ENCODE peak calls at places on chromosome 7, in five cellular contexts. One of them, this sample, is unnamed.

GRCh38 chr7:155410436-155410835 is 47.5 kb upstream of the EN2 start:
- DNase-seq in GM18507: no peak
- DNase-seq in H7: no peak
- DNase-seq in stimulated activated CD8-positive, alpha-beta memory T cell treated with anti-CD3 and anti-CD28 coated beads, Interleukin-4, amount 100 ng/mL, for 24 hours: no peak
- DNase-seq in NCI-H1417: no peak
- DNase-seq in this sample: no peak

GRCh38 chr7:29657288-29657687 is 93.7 kb downstream of the PRR15 start:
- DNase-seq in NCI-H1417: no peak
- DNase-seq in H7: no peak
- DNase-seq in GM18507: no peak
- DNase-seq in stimulated activated CD8-positive, alpha-beta memory T cell treated with anti-CD3 and anti-CD28 coated beads, Interleukin-4, amount 100 ng/mL, for 24 hours: no peak
- DNase-seq in this sample: no peak

GRCh38 chr7:99733448-99733847 is 1.5 kb downstream of the CYP3A7 start:
- DNase-seq in stimulated activated CD8-positive, alpha-beta memory T cell treated with anti-CD3 and anti-CD28 coated beads, Interleukin-4, amount 100 ng/mL, for 24 hours: no peak
- DNase-seq in GM18507: peak; percentile 3
- DNase-seq in NCI-H1417: no peak
- DNase-seq in H7: peak; percentile 33
- DNase-seq in this sample: no peak

GRCh38 chr7:1021931-1022330 is 22.4 kb upstream of the GPR146 start:
- DNase-seq in NCI-H1417: no peak
- DNase-seq in GM18507: no peak
- DNase-seq in stimulated activated CD8-positive, alpha-beta memory T cell treated with anti-CD3 and anti-CD28 coated beads, Interleukin-4, amount 100 ng/mL, for 24 hours: no peak
- DNase-seq in H7: no peak
- DNase-seq in this sample: no peak

GRCh38 chr7:152025937-152026890 is 740 bp downstream of the GALNT11 start:
- DNase-seq in NCI-H1417: no peak
- DNase-seq in H7: peak; percentile 15
- DNase-seq in stimulated activated CD8-positive, alpha-beta memory T cell treated with anti-CD3 and anti-CD28 coated beads, Interleukin-4, amount 100 ng/mL, for 24 hours: no peak
- DNase-seq in GM18507: no peak
- DNase-seq in this sample: no peak

GRCh38 chr7:53596230-53596629 is 560.8 kb downstream of the POM121L12 start:
- DNase-seq in GM18507: no peak
- DNase-seq in H7: peak; percentile 14
- DNase-seq in stimulated activated CD8-positive, alpha-beta memory T cell treated with anti-CD3 and anti-CD28 coated beads, Interleukin-4, amount 100 ng/mL, for 24 hours: no peak
- DNase-seq in NCI-H1417: no peak
- DNase-seq in this sample: no peak

GRCh38 chr7:49417034-49417433 is 356.4 kb upstream of the VWC2 start:
- DNase-seq in H7: no peak
- DNase-seq in NCI-H1417: no peak
- DNase-seq in stimulated activated CD8-positive, alpha-beta memory T cell treated with anti-CD3 and anti-CD28 coated beads, Interleukin-4, amount 100 ng/mL, for 24 hours: no peak
- DNase-seq in GM18507: no peak
- DNase-seq in this sample: no peak

GRCh38 chr7:16721541-16721940 is 32.0 kb upstream of the TSPAN13 start:
- DNase-seq in stimulated activated CD8-positive, alpha-beta memory T cell treated with anti-CD3 and anti-CD28 coated beads, Interleukin-4, amount 100 ng/mL, for 24 hours: no peak
- DNase-seq in H7: no peak
- DNase-seq in NCI-H1417: no peak
- DNase-seq in GM18507: no peak
- DNase-seq in this sample: no peak

GRCh38 chr7:5282464-5283316 is at the start of gene SLC29A4:
- DNase-seq in stimulated activated CD8-positive, alpha-beta memory T cell treated with anti-CD3 and anti-CD28 coated beads, Interleukin-4, amount 100 ng/mL, for 24 hours: no peak
- DNase-seq in GM18507: no peak
- DNase-seq in NCI-H1417: no peak
- DNase-seq in H7: peak; percentile 76
- DNase-seq in this sample: no peak

GRCh38 chr7:136687693-136688322 is 180.6 kb upstream of the CHRM2 start:
- DNase-seq in NCI-H1417: peak; percentile 50
- DNase-seq in stimulated activated CD8-positive, alpha-beta memory T cell treated with anti-CD3 and anti-CD28 coated beads, Interleukin-4, amount 100 ng/mL, for 24 hours: no peak
- DNase-seq in GM18507: no peak
- DNase-seq in H7: peak; percentile 14
- DNase-seq in this sample: no peak

GRCh38 chr7:35596061-35596460 is 98.9 kb downstream of the HERPUD2 start:
- DNase-seq in H7: no peak
- DNase-seq in NCI-H1417: no peak
- DNase-seq in stimulated activated CD8-positive, alpha-beta memory T cell treated with anti-CD3 and anti-CD28 coated beads, Interleukin-4, amount 100 ng/mL, for 24 hours: no peak
- DNase-seq in GM18507: no peak
- DNase-seq in this sample: no peak

GRCh38 chr7:26954929-26955328 is 90.5 kb upstream of the SKAP2 start:
- DNase-seq in NCI-H1417: no peak
- DNase-seq in GM18507: no peak
- DNase-seq in stimulated activated CD8-positive, alpha-beta memory T cell treated with anti-CD3 and anti-CD28 coated beads, Interleukin-4, amount 100 ng/mL, for 24 hours: no peak
- DNase-seq in H7: no peak
- DNase-seq in this sample: no peak

GRCh38 chr7:92808006-92808405 is 28.4 kb downstream of the CDK6 start:
- DNase-seq in GM18507: no peak
- DNase-seq in H7: no peak
- DNase-seq in NCI-H1417: no peak
- DNase-seq in stimulated activated CD8-positive, alpha-beta memory T cell treated with anti-CD3 and anti-CD28 coated beads, Interleukin-4, amount 100 ng/mL, for 24 hours: no peak
- DNase-seq in this sample: no peak

GRCh38 chr7:47194516-47194915 is 387.4 kb downstream of the TNS3 start:
- DNase-seq in H7: no peak
- DNase-seq in stimulated activated CD8-positive, alpha-beta memory T cell treated with anti-CD3 and anti-CD28 coated beads, Interleukin-4, amount 100 ng/mL, for 24 hours: no peak
- DNase-seq in GM18507: no peak
- DNase-seq in NCI-H1417: no peak
- DNase-seq in this sample: no peak

GRCh38 chr7:129875745-129876411 is 76.9 kb downstream of the UBE2H start:
- DNase-seq in GM18507: no peak
- DNase-seq in NCI-H1417: no peak
- DNase-seq in H7: no peak
- DNase-seq in stimulated activated CD8-positive, alpha-beta memory T cell treated with anti-CD3 and anti-CD28 coated beads, Interleukin-4, amount 100 ng/mL, for 24 hours: no peak
- DNase-seq in this sample: no peak

GRCh38 chr7:150780249-150780648 is 19.9 kb downstream of the TMEM176B start:
- DNase-seq in H7: no peak
- DNase-seq in NCI-H1417: no peak
- DNase-seq in stimulated activated CD8-positive, alpha-beta memory T cell treated with anti-CD3 and anti-CD28 coated beads, Interleukin-4, amount 100 ng/mL, for 24 hours: no peak
- DNase-seq in GM18507: no peak
- DNase-seq in this sample: no peak

GRCh38 chr7:101673951-101674350 is 44.9 kb upstream of the MYL10 start:
- DNase-seq in H7: no peak
- DNase-seq in GM18507: no peak
- DNase-seq in NCI-H1417: no peak
- DNase-seq in stimulated activated CD8-positive, alpha-beta memory T cell treated with anti-CD3 and anti-CD28 coated beads, Interleukin-4, amount 100 ng/mL, for 24 hours: no peak
- DNase-seq in this sample: no peak

GRCh38 chr7:71777278-71777677 is 634.9 kb downstream of the CALN1 start:
- DNase-seq in H7: no peak
- DNase-seq in NCI-H1417: no peak
- DNase-seq in stimulated activated CD8-positive, alpha-beta memory T cell treated with anti-CD3 and anti-CD28 coated beads, Interleukin-4, amount 100 ng/mL, for 24 hours: no peak
- DNase-seq in GM18507: no peak
- DNase-seq in this sample: no peak

GRCh38 chr7:128431754-128432153 is 22.0 kb upstream of the IMPDH1 start:
- DNase-seq in GM18507: no peak
- DNase-seq in NCI-H1417: no peak
- DNase-seq in stimulated activated CD8-positive, alpha-beta memory T cell treated with anti-CD3 and anti-CD28 coated beads, Interleukin-4, amount 100 ng/mL, for 24 hours: no peak
- DNase-seq in H7: no peak
- DNase-seq in this sample: no peak

This sample was measured in HuH-7.5.